ENCODE peak calls at places on chromosomes 3 and 15, in nine cellular contexts. I is AG10803, G is HFF-Myc, S is HCT116, A is cardiac fibroblast, O is foreskin fibroblast, K is fibroblast of lung, T is A549, Z is neural progenitor cell. V is an unnamed sample.

GRCh38 chr3:143298380-143298779 is 178.8 kb downstream of the CHST2 start:
- DNase-seq in I (no peak), K (no peak), A (no peak), T (no peak), O (no peak), G (no peak), S (no peak), Z (no peak), V (no peak)

GRCh38 chr15:96431787-96432186 is 101.3 kb downstream of the NR2F2 start:
- DNase-seq in I (no peak), T (no peak), A (no peak), Z (no peak), S (no peak), O (no peak), K (peak), G (no peak), V (no peak)

GRCh38 chr3:13594146-13594545 is 45.2 kb downstream of the FBLN2 start:
- DNase-seq in S (no peak), T (no peak), K (no peak), O (no peak), A (no peak), Z (no peak), I (no peak), G (no peak), V (no peak)

GRCh38 chr3:69770219-69770618 is 31.0 kb downstream of the MITF start:
- DNase-seq in S (no peak), I (no peak), K (peak), O (no peak), Z (no peak), T (no peak), A (peak), G (no peak), V (no peak)

GRCh38 chr3:172622916-172623700 is 87.8 kb downstream of the NCEH1 start:
- DNase-seq in T (no peak), Z (peak), A (peak), G (no peak), K (peak), I (no peak), S (no peak), O (no peak), V (no peak)

GRCh38 chr15:99574048-99574447 is 8.3 kb downstream of the MEF2A start:
- DNase-seq in A (no peak), S (no peak), K (no peak), G (no peak), T (no peak), I (no peak), O (no peak), Z (no peak), V (no peak)

GRCh38 chr3:185744997-185745843 is 79.6 kb downstream of the IGF2BP2 start:
- DNase-seq in K (peak), T (no peak), S (no peak), I (peak), Z (no peak), O (peak), A (peak), G (no peak), V (no peak)

GRCh38 chr3:14424711-14425573 is 22.5 kb downstream of the SLC6A6 start:
- DNase-seq in Z (no peak), S (no peak), I (no peak), A (no peak), G (no peak), T (no peak), K (peak), O (no peak), V (peak)

GRCh38 chr15:67940324-67940719 is 100.5 kb upstream of the RNU6-1 start:
- DNase-seq in G (no peak), K (no peak), T (no peak), A (no peak), O (no peak), Z (no peak), S (no peak), I (no peak), V (no peak)

GRCh38 chr3:29065211-29065785 is 215.6 kb upstream of the RBMS3 start:
- DNase-seq in T (peak), G (peak), S (no peak), O (peak), K (peak), Z (peak), A (peak), I (peak), V (peak)

GRCh38 chr3:182692021-182692420 is 101.3 kb upstream of the ATP11B start:
- DNase-seq in S (no peak), G (no peak), A (no peak), O (no peak), T (no peak), Z (no peak), I (no peak), K (no peak), V (no peak)

GRCh38 chr15:94324835-94325767 is 93.7 kb downstream of the MCTP2 start:
- DNase-seq in O (no peak), G (no peak), Z (no peak), I (no peak), K (no peak), A (no peak), S (no peak), T (no peak), V (peak)

GRCh38 chr3:151316267-151316991 is at the start of gene GPR87:
- DNase-seq in I (no peak), A (peak), O (no peak), G (no peak), S (peak), K (peak), Z (no peak), T (peak), V (no peak)

GRCh38 chr3:160400048-160400630 is 689 bp downstream of the SMC4 start:
- DNase-seq in Z (peak), G (no peak), I (peak), T (no peak), S (no peak), K (peak), A (peak), O (peak), V (peak)

GRCh38 chr15:62334581-62334980 is 169.5 kb upstream of the C2CD4B start:
- DNase-seq in G (no peak), O (no peak), K (no peak), S (no peak), I (no peak), T (no peak), A (no peak), Z (no peak), V (no peak)

GRCh38 chr15:77069521-77070121 is 1.3 kb downstream of the TSPAN3 start:
- DNase-seq in O (no peak), G (no peak), T (no peak), I (no peak), K (no peak), Z (no peak), A (no peak), S (no peak), V (peak)

GRCh38 chr15:76147906-76148553 is 88.2 kb downstream of the TMEM266 start:
- DNase-seq in G (no peak), T (peak), S (peak), I (no peak), O (no peak), A (peak), Z (peak), K (no peak), V (peak)

GRCh38 chr15:71808311-71809020 is 1.9 kb upstream of the NR2E3 start:
- DNase-seq in S (no peak), I (no peak), Z (no peak), T (no peak), A (no peak), K (no peak), O (no peak), G (no peak), V (no peak)

GRCh38 chr3:152196782-152197181 is 71.9 kb upstream of the MBNL1 start:
- DNase-seq in G (no peak), T (no peak), S (no peak), Z (no peak), K (no peak), I (no peak), A (no peak), O (no peak), V (no peak)

GRCh38 chr15:85142324-85142723 is 160.7 kb downstream of the PDE8A start:
- DNase-seq in K (peak), G (peak), A (peak), T (no peak), S (peak), O (peak), I (peak), Z (no peak), V (no peak)

GRCh38 chr3:24259901-24260512 is 234.6 kb downstream of the THRB start:
- DNase-seq in T (no peak), Z (no peak), I (no peak), A (peak), S (no peak), G (no peak), O (peak), K (peak), V (no peak)

GRCh38 chr15:77066961-77067690 is 3.8 kb downstream of the TSPAN3 start:
- DNase-seq in Z (no peak), I (no peak), K (peak), T (no peak), O (no peak), S (no peak), A (peak), G (no peak), V (no peak)

GRCh38 chr15:67774626-67775025 is 50.7 kb upstream of the SKOR1 start:
- DNase-seq in S (no peak), A (no peak), T (no peak), O (no peak), I (no peak), G (no peak), K (no peak), Z (no peak), V (no peak)

GRCh38 chr3:177676947-177677587 is 479.8 kb upstream of the TBL1XR1 start:
- DNase-seq in T (no peak), Z (peak), O (no peak), K (no peak), G (no peak), A (no peak), S (no peak), I (no peak), V (no peak)

GRCh38 chr3:126956866-126957650 is 25.9 kb upstream of the PLXNA1 start:
- DNase-seq in K (no peak), T (no peak), S (no peak), G (no peak), I (no peak), Z (no peak), O (no peak), A (no peak), V (no peak)

GRCh38 chr3:151228291-151229125 is 25.5 kb upstream of the GPR171 start:
- DNase-seq in O (peak), G (no peak), K (peak), S (no peak), I (peak), T (no peak), Z (no peak), A (peak), V (no peak)

GRCh38 chr3:126817781-126818180 is 113.7 kb downstream of the CHCHD6 start:
- DNase-seq in S (no peak), Z (no peak), K (no peak), A (no peak), T (no peak), I (no peak), G (no peak), O (no peak), V (no peak)

GRCh38 chr3:64932666-64933342 is 245.0 kb upstream of the ADAMTS9 start:
- DNase-seq in G (no peak), Z (no peak), S (no peak), T (no peak), I (no peak), O (no peak), A (no peak), K (no peak), V (no peak)

DNA sequence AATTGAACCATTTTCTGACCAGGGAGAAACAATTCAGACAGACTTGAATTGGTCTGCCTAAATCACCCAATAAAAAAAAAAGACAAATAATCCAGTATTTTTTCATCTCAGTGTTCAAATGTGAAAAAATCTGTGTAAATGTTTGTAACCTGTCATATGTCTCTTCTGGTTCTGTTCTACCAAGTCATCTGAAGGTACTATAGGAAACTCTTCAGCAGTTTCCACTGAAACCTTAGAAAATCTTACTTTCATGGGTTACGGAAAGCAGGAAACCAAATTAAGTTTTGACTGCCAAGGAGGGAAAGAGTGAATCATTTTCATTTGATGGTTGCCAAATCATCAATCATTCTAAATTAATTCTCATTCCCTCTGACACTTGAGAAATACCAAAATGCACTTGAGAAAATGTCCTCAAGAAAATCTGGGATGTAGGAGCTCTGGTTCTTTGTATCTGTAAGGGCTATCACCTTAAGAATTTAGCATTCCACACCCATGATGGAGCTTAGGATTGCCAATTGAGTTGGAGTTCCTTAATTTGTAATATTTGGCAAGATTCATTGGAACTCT is 278.2 kb upstream of the KCNH8 start:
- DNase-seq in A (no peak), I (no peak), Z (no peak), K (no peak), T (no peak), S (no peak), G (no peak), O (no peak), V (no peak)
- H3K4me3 ChIP-seq in A (no peak), I (no peak), Z (no peak), K (no peak), T (no peak), S (no peak), G (no peak), O (no peak), V (no peak)

GRCh38 chr3:9301091-9301490 is 51.6 kb upstream of the SRGAP3 start:
- DNase-seq in T (no peak), K (no peak), Z (no peak), I (no peak), A (peak), O (peak), S (no peak), G (no peak), V (no peak)

GRCh38 chr3:9302425-9303181 is 53.2 kb upstream of the SRGAP3 start:
- DNase-seq in Z (peak), G (peak), T (peak), S (peak), K (peak), A (peak), I (peak), O (peak), V (peak)

GRCh38 chr3:9298236-9298635 is 48.8 kb upstream of the SRGAP3 start:
- DNase-seq in S (no peak), A (peak), K (peak), Z (no peak), T (no peak), I (no peak), G (no peak), O (peak), V (no peak)

GRCh38 chr3:9296241-9296640 is 46.8 kb upstream of the SRGAP3 start:
- DNase-seq in O (no peak), A (no peak), S (no peak), G (no peak), T (no peak), K (no peak), Z (no peak), I (no peak), V (no peak)

DNA sequence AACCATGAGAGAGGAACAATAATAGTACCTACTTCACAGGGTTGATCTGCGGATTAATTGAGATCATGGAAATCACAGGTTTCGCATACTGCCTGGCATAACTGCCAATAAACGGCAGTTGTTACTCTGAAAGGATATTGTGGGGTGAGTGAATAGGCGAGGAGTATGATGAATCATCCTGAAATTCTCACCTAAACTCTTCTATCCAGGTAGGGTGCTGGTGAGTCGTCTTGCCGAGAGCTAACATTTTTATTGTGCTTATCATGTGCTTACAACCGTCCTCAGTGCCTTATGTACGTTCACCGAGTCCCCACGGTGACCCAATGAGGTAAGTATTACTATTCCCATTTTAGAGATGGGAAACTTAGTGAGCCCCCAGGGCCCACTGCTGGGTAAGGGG is 52.4 kb upstream of the SRGAP3 start:
- DNase-seq in G (no peak), O (no peak), A (no peak), K (no peak), I (no peak), Z (no peak), T (no peak), S (no peak), V (no peak)
- H3K4me3 ChIP-seq in G (no peak), O (no peak), A (no peak), K (no peak), I (no peak), Z (peak), T (no peak), S (no peak), V (no peak)

DNA sequence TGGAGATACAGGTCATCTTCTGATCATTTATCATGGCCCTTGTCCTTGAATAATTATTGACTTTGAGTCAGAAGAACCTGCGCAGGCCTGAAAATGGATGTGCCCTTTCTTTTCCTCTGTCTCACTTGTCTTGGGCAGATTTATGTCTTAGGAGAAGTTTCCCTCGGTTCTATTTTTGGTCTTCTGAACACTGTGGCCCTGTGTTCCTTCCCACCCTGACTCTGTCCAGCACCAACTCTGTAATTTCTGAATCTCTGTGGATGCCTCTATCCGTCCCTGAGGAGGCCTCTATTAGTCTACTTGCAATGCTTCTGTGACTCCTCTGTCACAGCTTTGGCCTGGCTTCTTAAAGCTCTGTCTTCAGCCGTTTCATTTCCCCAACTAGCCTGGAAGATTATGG is 680.8 kb upstream of the CFAP20DC start:
- DNase-seq in G (no peak), A (no peak), S (no peak), K (no peak), I (no peak), T (no peak), O (no peak), Z (no peak), V (no peak)
- H3K4me3 ChIP-seq in G (no peak), A (no peak), S (no peak), K (no peak), I (no peak), T (no peak), O (no peak), Z (no peak), V (no peak)

DNA sequence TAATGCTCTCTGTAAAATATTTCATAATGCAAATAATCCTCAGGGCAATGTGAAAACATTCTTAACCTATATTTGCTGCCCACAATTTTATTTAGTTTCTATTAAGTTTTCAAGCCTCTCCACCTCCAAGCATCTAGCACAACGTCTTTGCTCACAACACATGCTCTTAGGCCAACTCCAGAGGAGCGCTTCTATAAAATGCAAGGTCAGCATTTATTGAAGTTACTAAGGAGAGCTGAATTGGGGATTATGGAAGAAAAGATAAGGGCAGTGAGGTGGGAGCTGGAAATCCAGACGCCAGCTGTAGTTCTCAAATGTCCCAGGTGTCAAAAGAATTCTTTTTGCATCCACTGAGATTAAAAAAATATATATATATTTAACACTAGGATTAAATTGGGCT is 996 bp downstream of the RABL3 start:
- DNase-seq in I (no peak), O (no peak), T (no peak), K (no peak), A (no peak), Z (no peak), G (no peak), S (no peak), V (no peak)
- H3K4me3 ChIP-seq in I (peak), O (peak), T (peak), K (peak), A (peak), Z (peak), G (peak), S (peak), V (peak)

GRCh38 chr15:63597033-63597790 is at the start of gene FBXL22:
- DNase-seq in S (no peak), T (no peak), K (peak), Z (no peak), G (peak), A (peak), O (no peak), I (peak), V (peak)
- H3K4me3 ChIP-seq in S (no peak), T (no peak), K (no peak), Z (no peak), G (no peak), A (no peak), O (no peak), I (peak), V (no peak)

V was measured in mucosa of descending colon.